ENCODE peak calls at places on chromosomes 13 and 19, in six cellular contexts. One of them, this sample, is unnamed.

GRCh38 chr13:105774739-105775460 is 760.6 kb downstream of the EFNB2 start:
- DNase-seq in GM03348: no peak
- DNase-seq in stimulated activated naive CD4-positive, alpha-beta T cell: no peak
- DNase-seq in PC-3: peak
- DNase-seq in psoas muscle: no peak
- DNase-seq in NCI-H2107: no peak
- DNase-seq in this sample: no peak

GRCh38 chr19:28213476-28214082 is 999.4 kb downstream of the UQCRFS1 start:
- DNase-seq in GM03348: no peak
- DNase-seq in stimulated activated naive CD4-positive, alpha-beta T cell: no peak
- DNase-seq in PC-3: no peak
- DNase-seq in psoas muscle: no peak
- DNase-seq in NCI-H2107: no peak
- DNase-seq in this sample: no peak

GRCh38 chr13:52879950-52880650 is 31.7 kb upstream of the PCDH8 start:
- DNase-seq in GM03348: no peak
- DNase-seq in stimulated activated naive CD4-positive, alpha-beta T cell: no peak
- DNase-seq in PC-3: no peak
- DNase-seq in psoas muscle: no peak
- DNase-seq in NCI-H2107: no peak
- DNase-seq in this sample: no peak

GRCh38 chr19:32676186-32676894 is 692 bp downstream of the RGS9BP start:
- DNase-seq in GM03348: no peak
- DNase-seq in stimulated activated naive CD4-positive, alpha-beta T cell: peak
- DNase-seq in PC-3: no peak
- DNase-seq in psoas muscle: peak
- DNase-seq in NCI-H2107: no peak
- DNase-seq in this sample: no peak

GRCh38 chr13:110421061-110421460 is 114.0 kb downstream of the COL4A2 start:
- DNase-seq in GM03348: no peak
- DNase-seq in stimulated activated naive CD4-positive, alpha-beta T cell: no peak
- DNase-seq in PC-3: no peak
- DNase-seq in psoas muscle: no peak
- DNase-seq in NCI-H2107: no peak
- DNase-seq in this sample: no peak

GRCh38 chr19:18612772-18613588 is at the start of gene TMEM59L:
- DNase-seq in GM03348: peak
- DNase-seq in stimulated activated naive CD4-positive, alpha-beta T cell: peak
- DNase-seq in PC-3: no peak
- DNase-seq in psoas muscle: no peak
- DNase-seq in NCI-H2107: no peak
- DNase-seq in this sample: peak

GRCh38 chr19:19575411-19575810 is 37.3 kb downstream of the CILP2 start:
- DNase-seq in GM03348: no peak
- DNase-seq in stimulated activated naive CD4-positive, alpha-beta T cell: no peak
- DNase-seq in PC-3: no peak
- DNase-seq in psoas muscle: no peak
- DNase-seq in NCI-H2107: no peak
- DNase-seq in this sample: no peak

GRCh38 chr19:6440905-6441304 is 7.3 kb upstream of the SLC25A41 start:
- DNase-seq in GM03348: no peak
- DNase-seq in stimulated activated naive CD4-positive, alpha-beta T cell: no peak
- DNase-seq in PC-3: no peak
- DNase-seq in psoas muscle: no peak
- DNase-seq in NCI-H2107: no peak
- DNase-seq in this sample: no peak

GRCh38 chr19:12670159-12670928 is 3.7 kb downstream of the WDR83 start:
- DNase-seq in GM03348: no peak
- DNase-seq in stimulated activated naive CD4-positive, alpha-beta T cell: no peak
- DNase-seq in PC-3: no peak
- DNase-seq in psoas muscle: no peak
- DNase-seq in NCI-H2107: no peak
- DNase-seq in this sample: no peak

GRCh38 chr19:45640849-45641273 is 1.7 kb upstream of the EML2 start:
- DNase-seq in GM03348: no peak
- DNase-seq in stimulated activated naive CD4-positive, alpha-beta T cell: no peak
- DNase-seq in PC-3: peak
- DNase-seq in psoas muscle: no peak
- DNase-seq in NCI-H2107: no peak
- DNase-seq in this sample: peak

This sample was measured in G401.